ENCODE peak calls at places on chromosome 7, in seven cellular contexts. M is H1, V is fibroblast of mammary gland, X is adrenal gland, C is heart left ventricle, U is A549, E is fibroblast of pulmonary artery. T is an unnamed sample.
A peak's percentile ranks its signal among the peaks of the same experiment; 100 is the strongest.

GRCh38 chr7:154789404-154789803 is 213.5 kb downstream of the PAXIP1 start:
- DNase-seq in M (peak; percentile 62), V (no peak), X (no peak), C (no peak), U (peak; percentile 24), E (no peak), T (no peak)

GRCh38 chr7:94177441-94177840 is 173.3 kb upstream of the BET1 start:
- DNase-seq in M (no peak), V (no peak), X (no peak), C (no peak), U (no peak), E (no peak), T (no peak)

GRCh38 chr7:151251328-151251925 is 2.9 kb upstream of the SMARCD3 start:
- DNase-seq in M (peak; percentile 62), V (peak; percentile 56), X (peak; percentile 58), C (peak; percentile 65), U (peak; percentile 50), E (peak; percentile 69), T (no peak)

GRCh38 chr7:77904252-77904651 is 105.7 kb downstream of the PHTF2 start:
- DNase-seq in M (no peak), V (no peak), X (no peak), C (no peak), U (no peak), E (no peak), T (no peak)

GRCh38 chr7:104758504-104758903 is 255.5 kb upstream of the KMT2E start:
- DNase-seq in M (no peak), V (peak; percentile 21), X (no peak), C (no peak), U (no peak), E (peak; percentile 35), T (no peak)

GRCh38 chr7:120925392-120925791 is 25.2 kb upstream of the ING3 start:
- DNase-seq in M (no peak), V (no peak), X (no peak), C (peak; percentile 27), U (no peak), E (no peak), T (no peak)

GRCh38 chr7:16504019-16504418 is 22.6 kb upstream of the LRRC72 start:
- DNase-seq in M (no peak), V (peak; percentile 15), X (no peak), C (no peak), U (peak; percentile 57), E (no peak), T (no peak)

GRCh38 chr7:27095897-27096755 is at the start of gene HOXA1:
- DNase-seq in M (peak; percentile 79), V (peak; percentile 92), X (peak; percentile 90), C (peak; percentile 66), U (peak; percentile 91), E (peak; percentile 72), T (peak; percentile 48)

GRCh38 chr7:44158873-44159631 is 17.9 kb upstream of the MYL7 start:
- DNase-seq in M (no peak), V (no peak), X (no peak), C (no peak), U (no peak), E (no peak), T (no peak)

GRCh38 chr7:33157781-33158180 is 28.4 kb downstream of the BBS9 start:
- DNase-seq in M (no peak), V (peak; percentile 42), X (no peak), C (no peak), U (no peak), E (no peak), T (no peak)

GRCh38 chr7:137073571-137074325 is 205.3 kb downstream of the CHRM2 start:
- DNase-seq in M (no peak), V (peak; percentile 63), X (no peak), C (no peak), U (no peak), E (peak; percentile 67), T (no peak)

GRCh38 chr7:4629287-4629905 is 52.7 kb upstream of the FOXK1 start:
- DNase-seq in M (no peak), V (peak; percentile 72), X (no peak), C (no peak), U (no peak), E (no peak), T (no peak)

GRCh38 chr7:149683191-149683590 is 90.2 kb downstream of the ZNF467 start:
- DNase-seq in M (no peak), V (no peak), X (no peak), C (no peak), U (no peak), E (no peak), T (no peak)

GRCh38 chr7:101218236-101219130 is 518 bp downstream of the ZNHIT1 start:
- DNase-seq in M (no peak), V (no peak), X (no peak), C (no peak), U (no peak), E (no peak), T (no peak)

GRCh38 chr7:145845345-145845744 is 271.3 kb upstream of the CNTNAP2 start:
- DNase-seq in M (no peak), V (no peak), X (no peak), C (no peak), U (no peak), E (no peak), T (no peak)

GRCh38 chr7:147990837-147991236 is 599.7 kb upstream of the C7orf33 start:
- DNase-seq in M (no peak), V (no peak), X (no peak), C (no peak), U (no peak), E (no peak), T (no peak)

GRCh38 chr7:50204576-50204975 is 99.9 kb upstream of the IKZF1 start:
- DNase-seq in M (no peak), V (no peak), X (no peak), C (no peak), U (no peak), E (no peak), T (no peak)

GRCh38 chr7:34190299-34190698 is 285.0 kb downstream of the BMPER start:
- DNase-seq in M (no peak), V (no peak), X (no peak), C (peak; percentile 52), U (no peak), E (no peak), T (no peak)

GRCh38 chr7:123096434-123096833 is 100.9 kb upstream of the TAS2R16 start:
- DNase-seq in M (no peak), V (no peak), X (no peak), C (no peak), U (no peak), E (no peak), T (no peak)

GRCh38 chr7:46945328-46945727 is 636.6 kb downstream of the TNS3 start:
- DNase-seq in M (no peak), V (no peak), X (no peak), C (no peak), U (no peak), E (no peak), T (no peak)

GRCh38 chr7:87152112-87152896 is at the start of gene DMTF1:
- DNase-seq in M (peak; percentile 89), V (peak; percentile 94), X (peak; percentile 96), C (peak; percentile 97), U (peak; percentile 95), E (peak; percentile 95), T (peak; percentile 53)
- TF ChIP-seq CTCF in M (no peak), V (no peak), X (no peak), C (no peak), U (no peak), E (no peak), T (no peak)

DNA sequence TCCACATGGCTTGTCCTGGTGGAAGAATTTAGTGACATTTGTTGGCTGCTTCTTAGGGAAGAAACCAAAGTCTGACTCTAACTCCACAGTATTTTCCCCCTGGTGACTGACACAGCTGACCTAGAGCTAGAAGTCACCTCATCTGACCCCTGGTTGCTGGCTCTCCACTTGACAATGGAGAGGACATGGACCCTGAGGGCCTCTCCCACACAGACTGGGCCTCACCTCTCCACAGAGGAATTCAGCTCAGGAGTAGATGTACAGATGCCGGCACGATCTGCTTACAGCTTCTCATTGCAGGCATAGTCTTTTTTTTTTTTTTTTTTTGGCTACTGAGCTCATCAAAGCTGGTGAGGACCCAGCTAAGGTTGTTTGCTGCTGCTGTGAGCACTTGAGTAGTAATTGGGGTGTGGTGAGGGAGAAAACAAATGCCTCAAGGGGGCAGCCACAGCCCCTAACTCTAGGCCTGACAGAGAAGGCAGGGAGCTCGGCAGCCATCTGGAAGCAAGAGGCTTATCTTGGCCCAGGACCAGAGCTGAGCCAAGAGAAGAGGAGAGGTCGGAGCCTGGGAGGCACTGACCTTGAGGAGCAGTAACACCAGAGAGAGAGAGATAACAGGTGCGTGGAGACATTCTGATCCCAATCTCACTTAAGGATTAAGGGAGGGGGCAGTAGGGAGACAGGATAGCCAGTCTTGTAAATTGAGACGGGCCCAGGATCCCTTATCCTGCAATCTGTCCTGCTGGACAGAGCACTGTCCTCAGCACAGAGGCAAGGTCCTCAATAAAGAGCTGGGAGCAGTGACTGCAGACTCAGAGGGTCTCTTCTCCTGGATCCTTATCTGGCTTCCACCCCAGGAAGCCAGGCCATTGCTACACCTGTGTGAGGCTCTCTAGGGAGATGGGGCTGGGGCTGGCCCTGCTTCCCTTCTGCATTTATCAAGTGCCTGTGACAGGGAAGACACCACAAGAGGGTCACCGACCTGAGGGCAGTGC is 9.4 kb downstream of the PRSS58 start:
- DNase-seq in M (peak; percentile 51), V (no peak), X (no peak), C (no peak), U (no peak), E (no peak), T (no peak)
- TF ChIP-seq CTCF in M (no peak), V (no peak), X (no peak), C (no peak), U (no peak), E (no peak), T (no peak)

DNA sequence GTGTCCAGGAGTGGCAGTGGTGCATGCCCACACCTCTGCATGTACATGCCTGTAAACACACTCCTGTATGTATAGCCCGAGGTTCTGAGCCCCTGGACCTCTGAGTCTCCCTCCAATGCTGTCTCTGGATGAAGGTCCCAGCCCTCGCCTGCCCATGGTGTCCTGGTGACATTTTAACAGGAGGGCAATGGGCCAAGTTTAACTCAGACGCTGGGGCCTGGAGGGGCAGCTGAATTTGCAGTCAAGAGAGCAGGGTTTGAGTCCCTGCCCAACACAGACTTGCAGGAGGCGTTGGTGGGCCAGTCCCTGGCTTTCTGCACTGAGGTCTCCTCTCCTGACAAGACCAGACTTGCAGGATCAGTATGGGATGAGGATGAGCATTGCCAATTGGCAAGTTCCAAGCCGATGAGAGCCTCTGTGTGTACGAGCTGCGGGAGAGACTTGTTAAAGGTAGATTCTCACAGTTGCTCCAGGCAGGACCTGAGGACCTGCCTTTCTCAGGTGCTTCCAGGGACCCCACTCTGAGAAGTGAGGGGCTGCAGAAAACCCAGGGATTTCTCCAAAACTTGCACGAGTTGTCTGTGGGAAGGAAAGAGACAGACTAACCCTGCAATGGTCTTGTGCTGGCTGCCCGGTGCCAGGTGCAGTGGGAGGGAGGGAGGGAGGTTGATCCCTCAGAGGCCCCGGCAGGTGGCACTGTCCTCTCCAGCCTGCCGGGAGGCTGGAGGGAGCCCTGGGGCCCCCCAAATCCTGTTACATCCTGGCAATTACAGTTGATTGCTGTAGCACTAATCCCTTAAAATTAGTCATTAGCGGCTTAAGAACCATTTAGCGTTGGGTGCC is 142.0 kb downstream of the ELFN1 start:
- DNase-seq in M (no peak), V (no peak), X (no peak), C (no peak), U (peak; percentile 27), E (no peak), T (no peak)
- TF ChIP-seq CTCF in M (peak; percentile 43), V (peak; percentile 20), X (no peak), C (peak; percentile 37), U (peak; percentile 54), E (no peak), T (peak; percentile 13)

GRCh38 chr7:20083781-20084180 is 133.4 kb downstream of the MACC1 start:
- DNase-seq in M (no peak), V (peak; percentile 71), X (peak; percentile 15), C (no peak), U (peak; percentile 1), E (peak; percentile 60), T (no peak)

GRCh38 chr7:20089431-20089830 is 127.8 kb downstream of the MACC1 start:
- DNase-seq in M (no peak), V (no peak), X (no peak), C (no peak), U (no peak), E (no peak), T (no peak)

GRCh38 chr7:20085086-20085485 is 132.1 kb downstream of the MACC1 start:
- DNase-seq in M (no peak), V (peak; percentile 78), X (no peak), C (no peak), U (no peak), E (peak; percentile 18), T (no peak)
- TF ChIP-seq CTCF in M (no peak), V (no peak), X (no peak), C (no peak), U (no peak), E (no peak), T (no peak)